ENCODE peak calls at places on chromosomes 4 and X, in nine cellular contexts. T, S, O, U, H, E, K, I and X are unnamed samples.

GRCh38 chr4:3217266-3217665 is 31.7 kb upstream of the MSANTD1 start:
- DNase-seq in T (peak; percentile 32), S (no peak), O (no peak), U (peak; percentile 4), H (no peak), E (no peak), K (no peak), I (no peak), X (peak; percentile 1)

GRCh38 chrX:27815209-27815608 is 7.4 kb downstream of the MAGEB10 start:
- DNase-seq in T (no peak), S (no peak), O (peak; percentile 77), U (no peak), H (no peak), E (no peak), K (no peak), I (no peak), X (no peak)

GRCh38 chr4:145760961-145761929 is 81.3 kb downstream of the C4orf51 start:
- DNase-seq in T (no peak), S (peak; percentile 76), O (no peak), U (no peak), H (no peak), E (peak; percentile 40), K (no peak), I (no peak), X (no peak)

GRCh38 chr4:74098628-74098995 is 383 bp downstream of the CXCL2 start:
- DNase-seq in T (peak; percentile 68), S (peak; percentile 73), O (no peak), U (no peak), H (peak; percentile 15), E (no peak), K (no peak), I (no peak), X (peak; percentile 23)

GRCh38 chrX:139559383-139560042 is 29.0 kb downstream of the F9 start:
- DNase-seq in T (no peak), S (no peak), O (peak; percentile 34), U (no peak), H (peak; percentile 69), E (no peak), K (no peak), I (peak; percentile 36), X (no peak)

GRCh38 chr4:38173935-38174334 is 213.7 kb downstream of the PTTG2 start:
- DNase-seq in T (no peak), S (no peak), O (no peak), U (no peak), H (no peak), E (no peak), K (no peak), I (no peak), X (no peak)

GRCh38 chr4:102574317-102574716 is 73.2 kb downstream of the NFKB1 start:
- DNase-seq in T (no peak), S (no peak), O (no peak), U (no peak), H (no peak), E (no peak), K (no peak), I (no peak), X (no peak)

GRCh38 chr4:99090511-99090910 is 1.9 kb upstream of the ADH5 start:
- DNase-seq in T (no peak), S (no peak), O (peak; percentile 26), U (no peak), H (no peak), E (no peak), K (no peak), I (no peak), X (no peak)

GRCh38 chr4:154973636-154974035 is 192.6 kb downstream of the RBM46 start:
- DNase-seq in T (no peak), S (no peak), O (no peak), U (no peak), H (no peak), E (no peak), K (no peak), I (peak; percentile 20), X (no peak)

GRCh38 chrX:40971736-40972135 is 113.5 kb upstream of the USP9X start:
- DNase-seq in T (no peak), S (no peak), O (no peak), U (no peak), H (no peak), E (no peak), K (no peak), I (no peak), X (no peak)

GRCh38 chr4:2790583-2791517 is 2.0 kb upstream of the SH3BP2 start:
- DNase-seq in T (peak; percentile 63), S (peak; percentile 80), O (no peak), U (peak; percentile 70), H (no peak), E (peak; percentile 30), K (no peak), I (no peak), X (no peak)

GRCh38 chr4:85642356-85643100 is 167.6 kb downstream of the ARHGAP24 start:
- DNase-seq in T (no peak), S (no peak), O (no peak), U (no peak), H (no peak), E (no peak), K (no peak), I (no peak), X (no peak)
- H3K27ac ChIP-seq in T (no peak overlapping the region), S (no peak overlapping the region), O (no peak overlapping the region), U (no peak overlapping the region), H (no peak overlapping the region), E (no peak overlapping the region), K (no peak overlapping the region), I (no peak overlapping the region), X (no peak overlapping the region)

GRCh38 chr4:183398298-183399129 is 45.9 kb upstream of the CDKN2AIP start:
- DNase-seq in T (peak; percentile 85), S (peak; percentile 93), O (peak; percentile 57), U (peak; percentile 88), H (peak; percentile 81), E (peak; percentile 63), K (peak; percentile 79), I (peak; percentile 51), X (peak; percentile 76)

GRCh38 chr4:183399616-183400015 is 44.8 kb upstream of the CDKN2AIP start:
- DNase-seq in T (peak; percentile 43), S (no peak), O (no peak), U (no peak), H (no peak), E (no peak), K (no peak), I (no peak), X (no peak)

GRCh38 chr4:183400035-183400434 is 44.4 kb upstream of the CDKN2AIP start:
- DNase-seq in T (no peak), S (no peak), O (no peak), U (no peak), H (no peak), E (no peak), K (no peak), I (no peak), X (no peak)

GRCh38 chr4:183397741-183398297 is 46.6 kb upstream of the CDKN2AIP start:
- DNase-seq in T (peak; percentile 52), S (no peak), O (no peak), U (no peak), H (no peak), E (no peak), K (no peak), I (no peak), X (no peak)

GRCh38 chr4:183399166-183399565 is 45.3 kb upstream of the CDKN2AIP start:
- DNase-seq in T (peak; percentile 57), S (no peak), O (no peak), U (no peak), H (no peak), E (no peak), K (no peak), I (no peak), X (no peak)
- H3K4me3 ChIP-seq in T (peak overlapping the region; percentile 53), S (no peak overlapping the region), O (no peak overlapping the region), U (no peak overlapping the region), H (no peak overlapping the region), E (no peak overlapping the region), K (no peak overlapping the region), I (no peak overlapping the region), X (no peak overlapping the region)

GRCh38 chr4:122793811-122794210 is 32.8 kb upstream of the FGF2 start:
- DNase-seq in T (no peak), S (no peak), O (no peak), U (no peak), H (no peak), E (no peak), K (no peak), I (no peak), X (no peak)

GRCh38 chr4:122796801-122797404 is 29.7 kb upstream of the FGF2 start:
- DNase-seq in T (no peak), S (no peak), O (no peak), U (no peak), H (no peak), E (no peak), K (no peak), I (no peak), X (no peak)

GRCh38 chr4:122797405-122798094 is 29.1 kb upstream of the FGF2 start:
- DNase-seq in T (no peak), S (no peak), O (no peak), U (no peak), H (no peak), E (no peak), K (no peak), I (no peak), X (no peak)

GRCh38 chr4:122798917-122799316 is 27.7 kb upstream of the FGF2 start:
- DNase-seq in T (no peak), S (no peak), O (no peak), U (no peak), H (no peak), E (no peak), K (no peak), I (no peak), X (no peak)

GRCh38 chr4:122798101-122798500 is 28.5 kb upstream of the FGF2 start:
- DNase-seq in T (peak; percentile 72), S (no peak), O (peak; percentile 89), U (peak; percentile 73), H (no peak), E (peak; percentile 58), K (peak; percentile 82), I (peak; percentile 13), X (peak; percentile 48)
- H3K27ac ChIP-seq in T (peak overlapping the region; percentile 60), S (no peak overlapping the region), O (peak overlapping the region; percentile 82), U (peak overlapping the region; percentile 81), H (peak overlapping the region; percentile 59), E (peak overlapping the region; percentile 68), K (peak overlapping the region; percentile 69), I (no peak overlapping the region), X (no peak overlapping the region)

GRCh38 chrX:152028611-152029010 is 54.1 kb upstream of the GABRE start:
- DNase-seq in T (no peak), S (no peak), O (no peak), U (no peak), H (no peak), E (no peak), K (no peak), I (peak; percentile 25), X (no peak)
- H3K4me3 ChIP-seq in T (no peak overlapping the region), S (no peak overlapping the region), O (no peak overlapping the region), U (no peak overlapping the region), H (no peak overlapping the region), E (no peak overlapping the region), K (no peak overlapping the region), I (no peak overlapping the region), X (no peak overlapping the region)